ENCODE peak calls at places on chromosomes 12 and 14, in ten cellular contexts. L is aorta; K is adrenal gland; D is stomach; T is astrocyte; U is upper lobe of right lung; N is heart left ventricle; M is CD8-positive, alpha-beta memory T cell; E is A549; F is CD8-positive, alpha-beta T cell. O is an unnamed sample.

GRCh38 chr12:116365114-116365513 is 87.6 kb upstream of the MED13L start:
- DNase-seq in L (no peak), K (no peak), D (no peak), T (no peak), U (no peak), N (no peak), M (no peak), E (peak), F (no peak), O (no peak)

GRCh38 chr12:49878021-49878420 is 25.7 kb downstream of the FAIM2 start:
- DNase-seq in L (no peak), K (no peak), D (no peak), T (no peak), U (no peak), N (no peak), M (no peak), E (no peak), F (no peak), O (no peak)

GRCh38 chr14:92121207-92121669 is 268 bp downstream of the NDUFB1 start:
- DNase-seq in L (peak), K (no peak), D (peak), T (peak), U (no peak), N (peak), M (no peak), E (peak), F (no peak), O (peak)

GRCh38 chr12:59041241-59042121 is 121.2 kb upstream of the LRIG3 start:
- DNase-seq in L (no peak), K (no peak), D (no peak), T (peak), U (no peak), N (no peak), M (no peak), E (peak), F (no peak), O (no peak)

GRCh38 chr12:118850244-118850825 is 131.0 kb upstream of the SRRM4 start:
- DNase-seq in L (no peak), K (no peak), D (no peak), T (no peak), U (no peak), N (no peak), M (no peak), E (peak), F (no peak), O (no peak)

GRCh38 chr14:21352587-21352986 is 31.2 kb downstream of the SUPT16H start:
- DNase-seq in L (no peak), K (no peak), D (no peak), T (no peak), U (no peak), N (peak), M (no peak), E (no peak), F (no peak), O (no peak)

GRCh38 chr14:36605506-36605857 is 23.1 kb upstream of the NKX2-8 start:
- DNase-seq in L (no peak), K (no peak), D (no peak), T (no peak), U (no peak), N (no peak), M (no peak), E (no peak), F (no peak), O (no peak)

GRCh38 chr12:107385518-107385917 is 292.2 kb upstream of the CRY1 start:
- DNase-seq in L (no peak), K (no peak), D (no peak), T (peak), U (no peak), N (no peak), M (no peak), E (peak), F (no peak), O (no peak)

GRCh38 chr14:96267916-96268315 is 11.9 kb downstream of the BDKRB1 start:
- DNase-seq in L (no peak), K (no peak), D (no peak), T (no peak), U (no peak), N (no peak), M (no peak), E (no peak), F (no peak), O (no peak)

GRCh38 chr14:37213016-37213415 is 15.3 kb downstream of the MIPOL1 start:
- DNase-seq in L (no peak), K (no peak), D (no peak), T (no peak), U (no peak), N (no peak), M (no peak), E (no peak), F (no peak), O (no peak)

GRCh38 chr12:52836042-52836466 is 1.9 kb upstream of the KRT79 start:
- DNase-seq in L (peak), K (no peak), D (no peak), T (peak), U (peak), N (no peak), M (peak), E (no peak), F (peak), O (no peak)

GRCh38 chr14:104111301-104112112 is 26.0 kb downstream of the ASPG start:
- DNase-seq in L (peak), K (no peak), D (peak), T (no peak), U (peak), N (no peak), M (no peak), E (no peak), F (no peak), O (no peak)
- H3K4me3 ChIP-seq in L (no peak), K (no peak), D (no peak), T (no peak), U (no peak), N (no peak), M (no peak), E (no peak), F (no peak), O (no peak)

DNA sequence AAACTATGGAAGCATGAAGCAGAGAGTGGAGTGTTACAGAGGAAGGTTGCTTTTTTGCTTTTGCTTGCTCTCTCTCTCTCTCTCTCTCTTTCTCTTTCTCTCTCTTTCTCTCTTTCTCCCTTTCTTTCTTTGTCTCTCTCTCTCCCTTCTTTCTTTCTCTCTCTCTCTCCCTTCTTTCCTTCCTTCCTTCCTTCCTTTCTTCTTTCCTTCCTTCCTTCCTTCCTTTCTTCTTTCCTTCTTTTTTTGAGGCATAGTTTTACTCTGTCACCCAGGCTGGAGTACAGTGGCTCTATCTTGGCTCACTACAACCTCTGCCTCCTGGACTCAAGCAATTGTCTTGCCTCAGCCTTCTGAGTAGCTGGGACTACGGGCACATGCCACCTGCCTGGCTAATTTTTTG is 7.6 kb downstream of the ARHGDIB start:
- DNase-seq in L (no peak), K (no peak), D (no peak), T (no peak), U (no peak), N (no peak), M (no peak), E (no peak), F (no peak), O (no peak)
- H3K27ac ChIP-seq in L (peak), K (no peak), D (no peak), T (no peak), U (peak), N (peak), M (peak), E (no peak), F (peak), O (peak)

GRCh38 chr14:105475916-105476845 is 1.6 kb downstream of the CRIP2 start:
- DNase-seq in L (peak), K (peak), D (peak), T (peak), U (no peak), N (peak), M (no peak), E (no peak), F (no peak), O (peak)
- H3K4me3 ChIP-seq in L (peak), K (peak), D (peak), T (peak), U (peak), N (peak), M (no peak), E (peak), F (no peak), O (peak)

GRCh38 chr14:89926709-89927108 is 27.8 kb downstream of the EFCAB11 start:
- DNase-seq in L (no peak), K (no peak), D (no peak), T (peak), U (no peak), N (no peak), M (no peak), E (no peak), F (no peak), O (no peak)
- H3K27ac ChIP-seq in L (no peak), K (no peak), D (no peak), T (peak), U (no peak), N (no peak), M (no peak), E (no peak), F (no peak), O (no peak)

O was measured in coronary artery.